ENCODE peak calls at places on chromosomes 6 and 20, in five cellular contexts. A is caudate nucleus; F is CD8-positive, alpha-beta T cell; R is PC-9; P is mammary epithelial cell. S is an unnamed sample.
A peak's percentile ranks its signal among the peaks of the same experiment; 100 is the strongest.

GRCh38 chr6:166540631-166541331 is 45.7 kb downstream of the RAMACL start:
- DNase-seq in A (peak; percentile 85), P (no peak), R (no peak), F (peak; percentile 46), S (no peak)

GRCh38 chr6:112475083-112475482 is 128.0 kb downstream of the RFPL4B start:
- DNase-seq in F (no peak), P (peak; percentile 55), A (no peak), R (peak; percentile 41), S (no peak)

GRCh38 chr6:158290659-158291058 is 21.6 kb upstream of the TULP4 start:
- DNase-seq in A (no peak), P (no peak), F (peak; percentile 41), R (no peak), S (no peak)

GRCh38 chr6:94623586-94623985 is 953.7 kb upstream of the MANEA start:
- DNase-seq in F (no peak), P (no peak), A (no peak), R (no peak), S (no peak)

GRCh38 chr20:58661298-58662141 is 10.4 kb downstream of the STX16 start:
- DNase-seq in R (no peak), P (no peak), A (no peak), F (no peak), S (no peak)

GRCh38 chr6:110944681-110945151 is 13.8 kb upstream of the GTF3C6 start:
- DNase-seq in A (peak; percentile 68), P (peak; percentile 96), F (no peak), R (peak; percentile 93), S (peak; percentile 87)

GRCh38 chr6:34544776-34545471 is 11.2 kb downstream of the SPDEF start:
- DNase-seq in P (no peak), A (no peak), R (no peak), F (no peak), S (no peak)

GRCh38 chr20:13260620-13261279 is 39.7 kb downstream of the ISM1 start:
- DNase-seq in F (no peak), P (no peak), R (no peak), A (no peak), S (no peak)

GRCh38 chr20:10876558-10876957 is 202.8 kb upstream of the JAG1 start:
- DNase-seq in A (no peak), P (no peak), F (no peak), R (no peak), S (no peak)

GRCh38 chr6:45420083-45420908 is 42.6 kb upstream of the SUPT3H start:
- DNase-seq in P (peak; percentile 43), F (peak; percentile 32), R (no peak), A (no peak), S (no peak)

GRCh38 chr20:4736875-4737274 is 15.2 kb downstream of the PRND start:
- DNase-seq in R (no peak), P (no peak), A (no peak), F (no peak), S (no peak)

GRCh38 chr20:44247676-44248419 is 740 bp downstream of the GDAP1L1 start:
- DNase-seq in R (no peak), A (no peak), P (peak; percentile 5), F (no peak), S (no peak)

GRCh38 chr6:165833355-165833754 is 170.3 kb upstream of the PDE10A start:
- DNase-seq in R (no peak), P (no peak), A (no peak), F (no peak), S (no peak)

GRCh38 chr6:31651602-31652191 is 764 bp downstream of the BAG6 start:
- DNase-seq in A (peak; percentile 90), F (no peak), P (peak; percentile 76), R (peak; percentile 71), S (peak; percentile 56)

GRCh38 chr20:4512891-4513550 is 208.7 kb upstream of the PRND start:
- DNase-seq in A (peak; percentile 66), R (peak; percentile 87), F (no peak), P (peak; percentile 91), S (peak; percentile 75)

GRCh38 chr6:2784061-2784460 is 18.9 kb downstream of the WRNIP1 start:
- DNase-seq in F (no peak), R (no peak), P (no peak), A (no peak), S (no peak)

GRCh38 chr6:30741789-30742315 is 635 bp downstream of the FLOT1 start:
- DNase-seq in R (no peak), P (peak; percentile 41), F (no peak), A (no peak), S (no peak)

GRCh38 chr6:163837681-163838431 is 423.3 kb downstream of the QKI start:
- DNase-seq in F (no peak), P (no peak), R (no peak), A (peak; percentile 50), S (no peak)

GRCh38 chr20:9590189-9590588 is 75.8 kb downstream of the LAMP5 start:
- DNase-seq in R (peak; percentile 49), A (no peak), F (no peak), P (no peak), S (peak; percentile 46)

GRCh38 chr6:37688088-37688850 is 9.4 kb downstream of the MDGA1 start:
- DNase-seq in A (peak; percentile 12), P (no peak), R (no peak), F (no peak), S (no peak)

GRCh38 chr6:111534366-111534765 is 51.3 kb upstream of the REV3L start:
- DNase-seq in F (no peak), R (no peak), P (peak; percentile 38), A (peak; percentile 62), S (no peak)

GRCh38 chr6:16130932-16131387 is 2.1 kb downstream of the MYLIP start:
- DNase-seq in P (peak; percentile 51), R (peak; percentile 91), F (peak; percentile 29), A (no peak), S (no peak)

GRCh38 chr6:121666809-121667208 is 231.4 kb downstream of the GJA1 start:
- DNase-seq in F (no peak), R (peak; percentile 75), P (peak; percentile 64), A (no peak), S (no peak)

GRCh38 chr6:111874030-111874425 is 776 bp upstream of the FYN start:
- DNase-seq in R (peak; percentile 69), F (peak; percentile 40), A (peak; percentile 4), P (no peak), S (no peak)

GRCh38 chr6:83215131-83216047 is 22.2 kb downstream of the RWDD2A start:
- DNase-seq in R (no peak), F (peak; percentile 40), P (peak; percentile 51), A (peak; percentile 69), S (no peak)

GRCh38 chr20:35511814-35512420 is 17.5 kb downstream of the C20orf173 start:
- DNase-seq in F (no peak), R (no peak), A (peak; percentile 10), P (peak; percentile 15), S (no peak)

GRCh38 chr20:49747707-49748524 is 34.2 kb upstream of the B4GALT5 start:
- DNase-seq in R (no peak), A (peak; percentile 42), P (no peak), F (no peak), S (no peak)

GRCh38 chr6:154414021-154414813 is 57.6 kb upstream of the IPCEF1 start:
- DNase-seq in R (peak; percentile 35), P (peak; percentile 5), F (no peak), A (no peak), S (peak; percentile 46)

GRCh38 chr6:113495521-113495920 is 361.6 kb upstream of the MARCKS start:
- DNase-seq in F (no peak), R (peak; percentile 70), A (no peak), P (peak; percentile 44), S (peak; percentile 63)
- H3K27ac ChIP-seq in F (no peak overlapping the region), R (peak overlapping the region; percentile 75), A (no peak overlapping the region), P (no peak overlapping the region), S (peak overlapping the region; percentile 60)

GRCh38 chr20:23048283-23049200 is 930 bp downstream of the THBD start:
- DNase-seq in A (no peak), P (peak; percentile 39), F (no peak), R (no peak), S (no peak)
- H3K27ac ChIP-seq in A (no peak overlapping the region), P (no peak overlapping the region), F (no peak overlapping the region), R (peak overlapping the region; percentile 97), S (peak overlapping the region; percentile 87)

DNA sequence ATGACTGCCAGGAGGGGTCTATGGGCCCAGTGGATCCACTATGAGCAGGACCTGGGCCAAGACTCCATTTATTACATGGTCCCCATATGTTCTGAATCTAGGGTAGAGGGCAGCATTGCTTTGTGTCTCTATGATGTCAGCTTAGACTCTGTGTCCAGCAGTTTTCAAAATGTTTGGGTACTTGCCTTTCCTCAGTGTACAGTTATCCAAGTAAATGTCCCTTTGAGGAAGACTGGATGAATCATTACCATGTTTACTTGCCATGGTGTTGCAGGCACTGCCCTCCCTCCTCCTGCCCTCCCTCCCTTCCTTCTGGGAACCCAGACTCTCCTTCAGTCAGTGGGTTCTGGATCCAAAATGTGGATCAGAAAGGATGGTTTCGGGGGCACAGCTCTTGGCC is 108.6 kb downstream of the NRN1 start:
- DNase-seq in A (no peak), R (no peak), F (no peak), P (no peak), S (no peak)
- H3K27ac ChIP-seq in A (no peak overlapping the region), R (no peak overlapping the region), F (no peak overlapping the region), P (no peak overlapping the region), S (no peak overlapping the region)

GRCh38 chr6:116055513-116055912 is 5.2 kb downstream of the FRK start:
- DNase-seq in R (no peak), A (no peak), F (no peak), P (no peak), S (no peak)
- H3K27ac ChIP-seq in R (peak overlapping the region; percentile 31), A (no peak overlapping the region), F (no peak overlapping the region), P (peak overlapping the region; percentile 31), S (no peak overlapping the region)

DNA sequence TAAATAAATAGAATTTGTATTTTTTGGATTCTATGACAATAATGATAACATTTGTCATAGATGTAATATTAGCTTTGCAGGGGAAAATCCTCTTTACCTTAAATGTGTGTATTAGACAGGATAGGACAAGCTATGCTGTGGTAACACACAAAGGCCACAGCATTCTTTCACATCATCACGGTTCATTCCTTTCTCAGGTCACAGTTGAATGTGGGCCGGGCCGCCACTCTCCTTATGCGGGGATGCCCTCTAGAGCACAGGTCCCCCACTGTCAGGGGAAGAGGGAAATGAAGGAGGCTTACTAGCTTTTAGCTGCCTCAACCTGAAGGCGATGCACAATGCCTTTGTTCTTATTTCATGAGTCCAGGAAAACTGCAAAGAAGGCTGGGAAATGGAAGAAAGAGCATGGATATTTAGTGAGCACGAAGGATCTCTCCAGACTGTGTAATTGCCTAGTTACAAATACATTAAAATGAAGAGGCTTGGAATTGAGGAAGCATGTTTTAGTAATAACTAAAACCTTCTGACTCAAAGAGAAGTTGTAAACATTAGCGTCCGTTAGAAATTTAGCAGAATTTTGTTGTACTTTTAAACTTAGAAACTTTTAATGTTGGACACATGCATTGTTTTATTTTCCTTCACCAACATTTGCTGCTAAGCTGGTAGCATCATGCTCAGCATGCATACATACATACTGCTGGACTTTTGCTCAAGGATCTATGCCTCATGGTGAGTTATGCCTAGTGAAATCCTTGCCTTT is 248.9 kb upstream of the FOXQ1 start:
- DNase-seq in P (no peak), F (no peak), R (no peak), A (no peak), S (no peak)
- H3K27ac ChIP-seq in P (no peak overlapping the region), F (no peak overlapping the region), R (no peak overlapping the region), A (no peak overlapping the region), S (peak overlapping the region; percentile 51)